ENCODE peak calls at places on chromosomes 4 and X, in six cellular contexts. L is NB4, T is fibroblast of lung, E is IMR-90, H is AG09319, F is HFFc6. I is an unnamed sample.

GRCh38 chr4:187333151-187333550 is 609.5 kb upstream of the FAT1 start:
- DNase-seq in E (peak), H (no peak), L (no peak), F (no peak), T (peak), I (no peak)

GRCh38 chr4:70623301-70623700 is 5.2 kb upstream of the ENAM start:
- DNase-seq in H (no peak), T (no peak), E (no peak), F (no peak), L (no peak), I (no peak)

GRCh38 chrX:150253946-150254615 is 109.0 kb upstream of the MAMLD1 start:
- DNase-seq in F (no peak), L (no peak), H (no peak), T (no peak), E (no peak), I (no peak)

GRCh38 chrX:69222103-69223090 is 57.1 kb upstream of the PJA1 start:
- DNase-seq in H (peak), L (peak), F (peak), E (peak), T (peak), I (peak)

GRCh38 chrX:154022108-154022507 is 2.4 kb upstream of the IRAK1 start:
- DNase-seq in H (no peak), T (no peak), F (no peak), E (no peak), L (no peak), I (no peak)

GRCh38 chrX:119698835-119699234 is 5.9 kb upstream of the SEPTIN6 start:
- DNase-seq in T (peak), E (peak), H (peak), F (peak), L (peak), I (no peak)

GRCh38 chr4:165439344-165439743 is 60.5 kb downstream of the CPE start:
- DNase-seq in F (no peak), L (no peak), T (peak), E (no peak), H (no peak), I (no peak)

GRCh38 chr4:113116414-113117345 is 67.2 kb downstream of the ANK2 start:
- DNase-seq in L (no peak), E (no peak), F (no peak), H (no peak), T (peak), I (no peak)

GRCh38 chr4:27973056-27973455 is 1112.4 kb downstream of the STIM2 start:
- DNase-seq in T (no peak), H (no peak), F (no peak), L (no peak), E (no peak), I (no peak)

GRCh38 chr4:3854661-3855060 is 88.5 kb downstream of the ADRA2C start:
- DNase-seq in H (no peak), T (no peak), F (no peak), L (no peak), E (no peak), I (no peak)

DNA sequence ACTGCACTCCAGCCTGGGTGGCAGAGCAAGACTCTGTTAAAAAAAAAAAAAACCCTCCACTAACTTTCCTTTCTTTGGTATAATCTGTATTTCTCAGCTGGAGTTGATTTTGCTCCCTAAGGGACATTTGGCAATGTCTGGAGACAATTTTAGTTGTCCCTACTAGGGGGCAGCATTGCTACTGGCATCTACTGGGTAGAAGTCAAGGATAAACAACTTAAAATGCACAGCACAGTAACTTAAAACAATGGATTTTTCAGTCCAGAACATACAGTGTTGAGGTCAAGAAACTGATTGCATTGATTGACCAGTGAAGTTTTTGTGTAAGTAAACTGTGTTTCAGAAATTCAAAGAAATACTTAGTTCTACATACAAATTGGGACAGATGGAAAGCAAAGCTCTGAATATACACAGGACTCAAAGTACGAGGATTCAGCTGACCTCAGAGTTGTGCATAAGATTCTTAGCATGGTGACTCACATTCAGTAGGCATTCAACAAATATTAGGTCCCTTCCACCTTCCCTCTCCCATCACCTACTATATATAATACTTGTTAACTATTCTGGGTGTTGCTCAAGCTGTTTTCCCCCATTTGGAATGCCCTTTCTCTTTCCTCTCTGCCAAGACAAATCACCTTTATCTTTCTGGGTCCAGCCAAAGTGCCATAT is 8.8 kb downstream of the DDX53 start:
- DNase-seq in F (peak), H (no peak), L (peak), T (peak), E (peak), I (no peak)
- TF ChIP-seq CTCF in F (peak), H (peak), L (peak), T (peak), E (peak), I (no peak)

GRCh38 chrX:107199491-107199890 is 6.7 kb downstream of the NUP62CL start:
- DNase-seq in L (no peak), F (no peak), E (no peak), H (no peak), T (no peak), I (no peak)
- TF ChIP-seq CTCF in L (no peak), F (no peak), E (no peak), H (no peak), T (no peak), I (no peak)

DNA sequence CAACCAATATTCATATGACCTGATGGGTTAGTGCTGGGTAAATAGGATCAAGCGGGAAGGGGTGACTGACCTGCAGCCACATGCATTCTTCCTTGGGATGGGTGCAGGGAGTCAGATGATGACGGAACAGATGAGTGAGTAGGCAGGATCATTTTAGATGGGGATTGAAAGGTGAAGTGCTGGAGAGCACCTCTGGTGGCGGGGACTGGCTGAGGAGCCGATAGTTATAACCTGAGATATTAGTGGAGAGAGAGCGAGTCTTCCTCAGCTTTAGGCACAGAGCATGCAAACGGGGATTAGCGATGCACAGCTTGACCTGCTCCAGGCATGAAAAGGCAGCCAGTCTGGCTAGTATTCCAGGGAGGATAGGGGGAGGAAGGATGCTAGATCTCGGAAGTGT is 99.1 kb downstream of the AFF1 start:
- DNase-seq in L (no peak), T (no peak), H (no peak), F (no peak), E (no peak), I (no peak)
- TF ChIP-seq CTCF in L (no peak), T (no peak), H (no peak), F (peak), E (no peak), I (no peak)

GRCh38 chrX:56563231-56564116 is at the start of gene UBQLN2:
- DNase-seq in H (peak), L (peak), F (peak), E (peak), T (peak), I (peak)
- TF ChIP-seq CTCF in H (peak), L (no peak), F (peak), E (peak), T (peak), I (no peak)

DNA sequence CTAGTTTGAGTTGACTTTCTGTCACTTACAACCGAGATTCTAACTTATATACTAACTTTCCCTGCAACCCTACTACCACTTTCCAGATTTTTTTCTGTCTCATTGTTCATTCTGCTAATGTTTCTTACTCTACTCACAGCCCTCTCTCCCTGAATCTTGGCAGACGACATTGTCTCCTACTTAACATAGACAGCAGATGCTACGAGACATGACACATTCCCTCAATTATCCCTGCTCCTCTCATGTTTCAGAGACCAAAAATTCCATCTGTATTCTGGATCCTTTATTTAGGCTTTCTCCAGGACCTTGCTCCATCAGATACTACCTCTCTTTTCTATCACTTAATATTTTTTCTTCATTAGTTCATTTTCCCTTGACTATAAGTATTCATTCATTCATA is 379.1 kb upstream of the TEX13C start:
- DNase-seq in L (no peak), H (no peak), T (no peak), F (no peak), E (no peak), I (no peak)
- TF ChIP-seq CTCF in L (no peak), H (no peak), T (no peak), F (no peak), E (no peak), I (no peak)

GRCh38 chr4:107737470-107737869 is 17.4 kb upstream of the PAPSS1 start:
- DNase-seq in H (no peak), F (no peak), T (no peak), E (no peak), L (no peak), I (no peak)

GRCh38 chr4:107733431-107733925 is 13.4 kb upstream of the PAPSS1 start:
- DNase-seq in L (no peak), F (no peak), E (no peak), T (no peak), H (no peak), I (no peak)

GRCh38 chr4:107736037-107736436 is 16.0 kb upstream of the PAPSS1 start:
- DNase-seq in E (no peak), L (no peak), F (no peak), H (no peak), T (no peak), I (no peak)

GRCh38 chr4:107736924-107737448 is 17.0 kb upstream of the PAPSS1 start:
- DNase-seq in H (no peak), F (peak), L (peak), E (peak), T (peak), I (peak)

DNA sequence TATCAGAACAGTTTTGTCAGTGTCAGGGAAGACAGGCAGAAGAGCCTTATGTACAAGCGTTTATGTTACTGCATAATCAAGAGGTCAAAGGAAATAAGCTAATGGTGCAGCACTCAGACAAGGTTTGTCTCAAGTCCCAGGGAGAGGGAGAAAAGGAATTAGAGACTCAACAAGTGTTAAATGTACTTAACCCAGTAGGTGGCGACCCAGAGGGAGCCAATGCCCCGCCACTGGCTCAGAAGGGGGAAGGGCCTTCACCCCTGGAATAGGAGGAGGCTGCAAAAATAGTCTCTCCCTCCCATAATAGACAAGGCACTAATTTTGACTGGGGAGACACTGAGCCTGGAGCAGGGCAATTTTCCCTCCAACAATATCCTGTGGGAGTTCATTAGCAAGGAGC is 14.1 kb upstream of the PAPSS1 start:
- DNase-seq in H (no peak), T (no peak), L (peak), F (no peak), E (no peak), I (peak)
- TF ChIP-seq CTCF in H (no peak), T (peak), L (peak), F (peak), E (peak), I (no peak)